ENCODE peak calls at places on chromosomes 4 and X, in six cellular contexts. T is ELR; W is NCI-H1105 treated with DMSO at 0.1 percent for 48 hours; P is central memory CD4-positive, alpha-beta T cell; N is GM04503; S is CD8-positive, alpha-beta T cell. I is an unnamed sample.

GRCh38 chrX:151543706-151544105 is 19.8 kb upstream of the PASD1 start:
- DNase-seq in T (no peak), W (no peak), S (no peak), P (no peak), N (no peak), I (no peak)

GRCh38 chrX:15471016-15471415 is 22.1 kb downstream of the PIR start:
- DNase-seq in W (peak), S (peak), T (peak), P (peak), N (peak), I (peak)

GRCh38 chrX:43975747-43976146 is 2.6 kb upstream of the NDP start:
- DNase-seq in S (no peak), N (no peak), W (no peak), P (no peak), T (no peak), I (no peak)

GRCh38 chr4:112170451-112170993 is 25.3 kb downstream of the FAM241A start:
- DNase-seq in T (peak), W (no peak), N (peak), S (no peak), P (no peak), I (peak)

GRCh38 chr4:91057871-91058270 is 930.7 kb downstream of the CCSER1 start:
- DNase-seq in T (no peak), S (no peak), N (no peak), P (no peak), W (no peak), I (no peak)

GRCh38 chrX:15680401-15680800 is 15.8 kb upstream of the CLTRN start:
- DNase-seq in N (no peak), T (peak), P (no peak), S (no peak), W (no peak), I (peak)

GRCh38 chrX:105050921-105051320 is 169.6 kb downstream of the TEX13A start:
- DNase-seq in T (no peak), P (no peak), N (no peak), S (no peak), W (no peak), I (no peak)

GRCh38 chrX:140725500-140725899 is 15.9 kb downstream of the LINC00632 start:
- DNase-seq in W (no peak), T (no peak), P (no peak), N (no peak), S (no peak), I (no peak)

GRCh38 chrX:13693341-13693871 is 4.5 kb downstream of the RAB9A start:
- DNase-seq in S (no peak), W (no peak), N (no peak), P (no peak), T (no peak), I (peak)

GRCh38 chr4:85953651-85954018 is 406.2 kb downstream of the MAPK10 start:
- DNase-seq in P (no peak), N (no peak), S (no peak), W (no peak), T (peak), I (peak)

GRCh38 chrX:70901465-70901864 is 7.0 kb downstream of the TEX11 start:
- DNase-seq in S (no peak), P (no peak), W (no peak), N (no peak), T (no peak), I (no peak)

GRCh38 chr4:152246659-152247058 is 289.2 kb downstream of the FBXW7 start:
- DNase-seq in W (no peak), N (no peak), S (no peak), T (no peak), P (peak), I (no peak)

I was measured in kidney tubule cell.